ENCODE peak calls at places on chromosomes 1 and 21, in four cellular contexts. One of them, this sample, is unnamed.

GRCh38 chr1:112337028-112337531 is 58.9 kb upstream of the CTTNBP2NL start:
- DNase-seq in GM10248: peak; percentile 26
- DNase-seq in breast epithelium: no peak
- DNase-seq in NB4: peak; percentile 44
- DNase-seq in this sample: peak; percentile 57

GRCh38 chr1:195686764-195687163 is 921.5 kb downstream of the KCNT2 start:
- DNase-seq in breast epithelium: no peak
- DNase-seq in NB4: no peak
- DNase-seq in GM10248: no peak
- DNase-seq in this sample: no peak

GRCh38 chr1:48227165-48228013 is 4.9 kb downstream of the SLC5A9 start:
- DNase-seq in GM10248: no peak
- DNase-seq in breast epithelium: no peak
- DNase-seq in NB4: peak; percentile 6
- DNase-seq in this sample: peak; percentile 73

GRCh38 chr1:93715529-93716126 is 34.0 kb upstream of the BCAR3 start:
- DNase-seq in GM10248: no peak
- DNase-seq in NB4: no peak
- DNase-seq in breast epithelium: no peak
- DNase-seq in this sample: no peak

GRCh38 chr1:226123591-226124471 is 61.3 kb downstream of the H3-3A start:
- DNase-seq in NB4: no peak
- DNase-seq in breast epithelium: no peak
- DNase-seq in GM10248: no peak
- DNase-seq in this sample: no peak

GRCh38 chr1:90133133-90133532 is 138.2 kb downstream of the ZNF326 start:
- DNase-seq in breast epithelium: no peak
- DNase-seq in GM10248: no peak
- DNase-seq in NB4: peak; percentile 51
- DNase-seq in this sample: peak; percentile 76

GRCh38 chr21:36035381-36035791 is 24.9 kb downstream of the SETD4 start:
- DNase-seq in NB4: no peak
- DNase-seq in GM10248: no peak
- DNase-seq in breast epithelium: no peak
- DNase-seq in this sample: no peak

GRCh38 chr1:9653783-9654517 is 2.4 kb downstream of the PIK3CD start:
- DNase-seq in GM10248: no peak
- DNase-seq in breast epithelium: no peak
- DNase-seq in NB4: no peak
- DNase-seq in this sample: peak; percentile 84

GRCh38 chr21:31887596-31887920 is 14.7 kb downstream of the HUNK start:
- DNase-seq in breast epithelium: no peak
- DNase-seq in GM10248: no peak
- DNase-seq in NB4: no peak
- DNase-seq in this sample: no peak

GRCh38 chr1:4020411-4020810 is 120.3 kb upstream of the C1orf174 start:
- DNase-seq in GM10248: no peak
- DNase-seq in NB4: no peak
- DNase-seq in breast epithelium: no peak
- DNase-seq in this sample: no peak

GRCh38 chr1:44808063-44808937 is at the start of gene BTBD19:
- DNase-seq in breast epithelium: peak; percentile 64
- DNase-seq in GM10248: peak; percentile 65
- DNase-seq in NB4: no peak
- DNase-seq in this sample: no peak

This sample was measured in Kasumi-1.